ENCODE peak calls at places on chromosomes 13 and 19, in six cellular contexts. One of them, this sample, is unnamed.

GRCh38 chr19:41221514-41222205 is 2.6 kb downstream of the AXL start:
- DNase-seq in astrocyte of the spinal cord: no peak
- DNase-seq in aorta: no peak
- DNase-seq in CD4-positive, CD25-positive, alpha-beta regulatory T cell: no peak
- DNase-seq in cardiac fibroblast: no peak
- DNase-seq in A549: no peak
- DNase-seq in this sample: no peak

GRCh38 chr13:64938660-64939059 is 2291.5 kb downstream of the PCDH9 start:
- DNase-seq in aorta: no peak
- DNase-seq in CD4-positive, CD25-positive, alpha-beta regulatory T cell: no peak
- DNase-seq in cardiac fibroblast: no peak
- DNase-seq in astrocyte of the spinal cord: no peak
- DNase-seq in A549: no peak
- DNase-seq in this sample: no peak

GRCh38 chr13:31200636-31200970 is 828 bp downstream of the B3GLCT start:
- DNase-seq in cardiac fibroblast: no peak
- DNase-seq in aorta: peak
- DNase-seq in astrocyte of the spinal cord: peak
- DNase-seq in CD4-positive, CD25-positive, alpha-beta regulatory T cell: no peak
- DNase-seq in A549: peak
- DNase-seq in this sample: no peak

GRCh38 chr19:6161271-6161850 is 25.9 kb downstream of the ACSBG2 start:
- DNase-seq in cardiac fibroblast: no peak
- DNase-seq in astrocyte of the spinal cord: no peak
- DNase-seq in aorta: no peak
- DNase-seq in CD4-positive, CD25-positive, alpha-beta regulatory T cell: peak
- DNase-seq in A549: peak
- DNase-seq in this sample: no peak

GRCh38 chr13:30725331-30726085 is 9.8 kb upstream of the ALOX5AP start:
- DNase-seq in cardiac fibroblast: peak
- DNase-seq in A549: no peak
- DNase-seq in aorta: no peak
- DNase-seq in astrocyte of the spinal cord: peak
- DNase-seq in CD4-positive, CD25-positive, alpha-beta regulatory T cell: no peak
- DNase-seq in this sample: no peak

GRCh38 chr19:58328999-58329398 is 2.2 kb downstream of the ZSCAN22 start:
- DNase-seq in cardiac fibroblast: no peak
- DNase-seq in astrocyte of the spinal cord: no peak
- DNase-seq in aorta: peak
- DNase-seq in A549: peak
- DNase-seq in CD4-positive, CD25-positive, alpha-beta regulatory T cell: peak
- DNase-seq in this sample: no peak

GRCh38 chr19:41575998-41576397 is at the start of gene CEACAM21:
- DNase-seq in cardiac fibroblast: no peak
- DNase-seq in CD4-positive, CD25-positive, alpha-beta regulatory T cell: peak
- DNase-seq in A549: no peak
- DNase-seq in aorta: no peak
- DNase-seq in astrocyte of the spinal cord: no peak
- DNase-seq in this sample: no peak

GRCh38 chr13:64723735-64724134 is 2506.4 kb downstream of the PCDH9 start:
- DNase-seq in cardiac fibroblast: peak
- DNase-seq in astrocyte of the spinal cord: peak
- DNase-seq in CD4-positive, CD25-positive, alpha-beta regulatory T cell: no peak
- DNase-seq in A549: peak
- DNase-seq in aorta: no peak
- DNase-seq in this sample: peak

GRCh38 chr19:16458391-16459128 is 13.2 kb downstream of the EPS15L1 start:
- DNase-seq in astrocyte of the spinal cord: no peak
- DNase-seq in aorta: no peak
- DNase-seq in cardiac fibroblast: no peak
- DNase-seq in A549: no peak
- DNase-seq in CD4-positive, CD25-positive, alpha-beta regulatory T cell: no peak
- DNase-seq in this sample: no peak

GRCh38 chr19:2303209-2303798 is 4.7 kb downstream of the LINGO3 start:
- DNase-seq in A549: no peak
- DNase-seq in astrocyte of the spinal cord: no peak
- DNase-seq in cardiac fibroblast: no peak
- DNase-seq in aorta: no peak
- DNase-seq in CD4-positive, CD25-positive, alpha-beta regulatory T cell: no peak
- DNase-seq in this sample: no peak

GRCh38 chr19:42201489-42202289 is 15.8 kb downstream of the DEDD2 start:
- DNase-seq in astrocyte of the spinal cord: no peak
- DNase-seq in aorta: peak
- DNase-seq in A549: no peak
- DNase-seq in cardiac fibroblast: no peak
- DNase-seq in CD4-positive, CD25-positive, alpha-beta regulatory T cell: peak
- DNase-seq in this sample: no peak

GRCh38 chr19:41265376-41266153 is 1.4 kb downstream of the HNRNPUL1 start:
- DNase-seq in astrocyte of the spinal cord: peak
- DNase-seq in aorta: no peak
- DNase-seq in cardiac fibroblast: peak
- DNase-seq in CD4-positive, CD25-positive, alpha-beta regulatory T cell: no peak
- DNase-seq in A549: peak
- DNase-seq in this sample: no peak

GRCh38 chr19:2333027-2333806 is 4.7 kb downstream of the SPPL2B start:
- DNase-seq in cardiac fibroblast: no peak
- DNase-seq in aorta: no peak
- DNase-seq in CD4-positive, CD25-positive, alpha-beta regulatory T cell: no peak
- DNase-seq in astrocyte of the spinal cord: no peak
- DNase-seq in A549: no peak
- DNase-seq in this sample: no peak

GRCh38 chr13:29754486-29754806 is 96.0 kb downstream of the UBL3 start:
- DNase-seq in A549: peak
- DNase-seq in CD4-positive, CD25-positive, alpha-beta regulatory T cell: peak
- DNase-seq in aorta: no peak
- DNase-seq in cardiac fibroblast: peak
- DNase-seq in astrocyte of the spinal cord: peak
- DNase-seq in this sample: no peak

GRCh38 chr19:16496613-16496983 is 404 bp downstream of the C19orf44 start:
- DNase-seq in CD4-positive, CD25-positive, alpha-beta regulatory T cell: no peak
- DNase-seq in aorta: peak
- DNase-seq in cardiac fibroblast: peak
- DNase-seq in A549: no peak
- DNase-seq in astrocyte of the spinal cord: peak
- DNase-seq in this sample: no peak

GRCh38 chr13:90103099-90103784 is 1244.2 kb upstream of the MIR17HG start:
- DNase-seq in A549: no peak
- DNase-seq in aorta: no peak
- DNase-seq in astrocyte of the spinal cord: no peak
- DNase-seq in cardiac fibroblast: no peak
- DNase-seq in CD4-positive, CD25-positive, alpha-beta regulatory T cell: no peak
- DNase-seq in this sample: no peak

GRCh38 chr13:33109319-33109718 is 93.1 kb downstream of the KL start:
- DNase-seq in CD4-positive, CD25-positive, alpha-beta regulatory T cell: no peak
- DNase-seq in A549: no peak
- DNase-seq in cardiac fibroblast: no peak
- DNase-seq in aorta: no peak
- DNase-seq in astrocyte of the spinal cord: no peak
- DNase-seq in this sample: no peak

GRCh38 chr13:44906758-44907157 is 82.5 kb downstream of the NUFIP1 start:
- DNase-seq in CD4-positive, CD25-positive, alpha-beta regulatory T cell: no peak
- DNase-seq in aorta: no peak
- DNase-seq in astrocyte of the spinal cord: peak
- DNase-seq in A549: no peak
- DNase-seq in cardiac fibroblast: peak
- DNase-seq in this sample: no peak

GRCh38 chr13:89496478-89496877 is 1825.3 kb downstream of the SLITRK5 start:
- DNase-seq in CD4-positive, CD25-positive, alpha-beta regulatory T cell: no peak
- DNase-seq in cardiac fibroblast: no peak
- DNase-seq in astrocyte of the spinal cord: no peak
- DNase-seq in A549: no peak
- DNase-seq in aorta: no peak
- DNase-seq in this sample: no peak

GRCh38 chr13:31663880-31664585 is 75.3 kb upstream of the RXFP2 start:
- DNase-seq in A549: no peak
- DNase-seq in cardiac fibroblast: no peak
- DNase-seq in aorta: no peak
- DNase-seq in astrocyte of the spinal cord: no peak
- DNase-seq in CD4-positive, CD25-positive, alpha-beta regulatory T cell: no peak
- DNase-seq in this sample: no peak

GRCh38 chr13:24038846-24039330 is 121.6 kb upstream of the SPATA13 start:
- DNase-seq in cardiac fibroblast: no peak
- DNase-seq in CD4-positive, CD25-positive, alpha-beta regulatory T cell: no peak
- DNase-seq in A549: no peak
- DNase-seq in astrocyte of the spinal cord: peak
- DNase-seq in aorta: no peak
- DNase-seq in this sample: peak

GRCh38 chr13:75685239-75685697 is 49.1 kb downstream of the LMO7 start:
- DNase-seq in CD4-positive, CD25-positive, alpha-beta regulatory T cell: no peak
- DNase-seq in astrocyte of the spinal cord: peak
- DNase-seq in cardiac fibroblast: peak
- DNase-seq in aorta: no peak
- DNase-seq in A549: peak
- DNase-seq in this sample: peak

GRCh38 chr19:1069009-1069779 is 2.2 kb downstream of the ARHGAP45 start:
- DNase-seq in aorta: peak
- DNase-seq in astrocyte of the spinal cord: no peak
- DNase-seq in cardiac fibroblast: no peak
- DNase-seq in A549: no peak
- DNase-seq in CD4-positive, CD25-positive, alpha-beta regulatory T cell: peak
- DNase-seq in this sample: no peak

GRCh38 chr13:109361562-109361961 is 424.8 kb downstream of the IRS2 start:
- DNase-seq in CD4-positive, CD25-positive, alpha-beta regulatory T cell: no peak
- DNase-seq in astrocyte of the spinal cord: no peak
- DNase-seq in cardiac fibroblast: no peak
- DNase-seq in A549: no peak
- DNase-seq in aorta: no peak
- DNase-seq in this sample: no peak

GRCh38 chr13:107554355-107554905 is 660.9 kb downstream of the LIG4 start:
- DNase-seq in A549: no peak
- DNase-seq in cardiac fibroblast: no peak
- DNase-seq in astrocyte of the spinal cord: no peak
- DNase-seq in CD4-positive, CD25-positive, alpha-beta regulatory T cell: no peak
- DNase-seq in aorta: no peak
- DNase-seq in this sample: no peak

DNA sequence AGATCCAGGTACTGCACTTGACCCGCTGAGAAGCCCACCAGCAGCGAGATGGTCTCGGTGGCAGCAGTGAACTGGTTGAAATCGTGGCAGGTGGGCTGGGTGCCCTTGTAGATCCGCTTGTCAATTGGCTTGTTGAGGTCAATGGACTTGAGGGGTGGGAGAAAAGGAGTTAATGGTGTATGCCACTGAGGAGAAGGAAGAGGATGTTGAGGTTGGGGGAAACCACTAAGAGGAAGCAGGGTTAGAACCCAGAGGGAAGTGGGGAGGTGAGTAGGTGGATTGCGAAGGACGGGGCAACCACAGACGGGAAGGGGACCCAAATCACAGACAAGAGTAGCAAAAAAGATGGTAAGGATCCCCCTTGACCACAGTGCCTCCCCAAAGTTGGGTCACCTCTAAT is 1.7 kb downstream of the DMWD start:
- DNase-seq in aorta: no peak
- DNase-seq in CD4-positive, CD25-positive, alpha-beta regulatory T cell: peak
- DNase-seq in cardiac fibroblast: no peak
- DNase-seq in A549: no peak
- DNase-seq in astrocyte of the spinal cord: no peak
- DNase-seq in this sample: no peak
- H3K4me3 ChIP-seq in aorta: no peak
- H3K4me3 ChIP-seq in CD4-positive, CD25-positive, alpha-beta regulatory T cell: peak
- H3K4me3 ChIP-seq in cardiac fibroblast: peak
- H3K4me3 ChIP-seq in A549: peak
- H3K4me3 ChIP-seq in astrocyte of the spinal cord: no peak
- H3K4me3 ChIP-seq in this sample: peak

GRCh38 chr19:55254625-55254977 is 4.2 kb downstream of the PPP6R1 start:
- DNase-seq in aorta: no peak
- DNase-seq in CD4-positive, CD25-positive, alpha-beta regulatory T cell: no peak
- DNase-seq in astrocyte of the spinal cord: no peak
- DNase-seq in A549: no peak
- DNase-seq in cardiac fibroblast: no peak
- DNase-seq in this sample: no peak
- H3K4me3 ChIP-seq in aorta: no peak
- H3K4me3 ChIP-seq in CD4-positive, CD25-positive, alpha-beta regulatory T cell: peak
- H3K4me3 ChIP-seq in astrocyte of the spinal cord: no peak
- H3K4me3 ChIP-seq in A549: no peak
- H3K4me3 ChIP-seq in cardiac fibroblast: no peak
- H3K4me3 ChIP-seq in this sample: no peak

GRCh38 chr13:48579167-48579918 is 46.5 kb upstream of the RCBTB2 start:
- DNase-seq in A549: no peak
- DNase-seq in aorta: no peak
- DNase-seq in astrocyte of the spinal cord: no peak
- DNase-seq in cardiac fibroblast: no peak
- DNase-seq in CD4-positive, CD25-positive, alpha-beta regulatory T cell: no peak
- DNase-seq in this sample: no peak
- H3K4me3 ChIP-seq in A549: no peak
- H3K4me3 ChIP-seq in aorta: no peak
- H3K4me3 ChIP-seq in astrocyte of the spinal cord: no peak
- H3K4me3 ChIP-seq in cardiac fibroblast: no peak
- H3K4me3 ChIP-seq in CD4-positive, CD25-positive, alpha-beta regulatory T cell: no peak
- H3K4me3 ChIP-seq in this sample: no peak

GRCh38 chr13:112893570-112894422 is 75.2 kb upstream of the MCF2L start:
- DNase-seq in A549: no peak
- DNase-seq in cardiac fibroblast: peak
- DNase-seq in CD4-positive, CD25-positive, alpha-beta regulatory T cell: peak
- DNase-seq in aorta: no peak
- DNase-seq in astrocyte of the spinal cord: no peak
- DNase-seq in this sample: no peak
- H3K4me3 ChIP-seq in A549: peak
- H3K4me3 ChIP-seq in cardiac fibroblast: no peak
- H3K4me3 ChIP-seq in CD4-positive, CD25-positive, alpha-beta regulatory T cell: no peak
- H3K4me3 ChIP-seq in aorta: peak
- H3K4me3 ChIP-seq in astrocyte of the spinal cord: peak
- H3K4me3 ChIP-seq in this sample: no peak

DNA sequence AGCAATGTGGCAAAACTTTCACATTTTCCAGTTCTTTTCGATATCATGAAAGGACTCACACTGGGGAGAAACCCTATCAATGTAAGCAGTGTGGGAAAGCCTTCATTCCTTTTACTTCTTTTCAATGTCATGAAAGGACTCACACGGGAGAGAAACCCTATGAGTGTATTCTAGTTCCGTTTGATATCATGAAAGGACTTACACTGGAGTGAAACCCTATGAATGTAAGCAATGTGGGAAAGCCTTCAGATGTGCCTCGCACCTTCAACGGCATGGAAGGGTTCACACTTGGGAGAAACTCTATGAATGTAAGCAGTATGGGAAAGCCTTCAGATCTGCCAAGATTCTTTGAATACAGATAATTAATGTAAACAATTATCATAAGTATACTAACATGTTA is 14.5 kb upstream of the ZNF763 start:
- DNase-seq in astrocyte of the spinal cord: no peak
- DNase-seq in cardiac fibroblast: no peak
- DNase-seq in A549: no peak
- DNase-seq in CD4-positive, CD25-positive, alpha-beta regulatory T cell: no peak
- DNase-seq in aorta: no peak
- DNase-seq in this sample: no peak
- H3K4me3 ChIP-seq in astrocyte of the spinal cord: no peak
- H3K4me3 ChIP-seq in cardiac fibroblast: no peak
- H3K4me3 ChIP-seq in A549: no peak
- H3K4me3 ChIP-seq in CD4-positive, CD25-positive, alpha-beta regulatory T cell: peak
- H3K4me3 ChIP-seq in aorta: no peak
- H3K4me3 ChIP-seq in this sample: no peak

GRCh38 chr13:113110852-113111315 is 5.3 kb downstream of the F7 start:
- DNase-seq in astrocyte of the spinal cord: no peak
- DNase-seq in CD4-positive, CD25-positive, alpha-beta regulatory T cell: no peak
- DNase-seq in cardiac fibroblast: no peak
- DNase-seq in aorta: peak
- DNase-seq in A549: no peak
- DNase-seq in this sample: no peak
- H3K4me3 ChIP-seq in astrocyte of the spinal cord: no peak
- H3K4me3 ChIP-seq in CD4-positive, CD25-positive, alpha-beta regulatory T cell: no peak
- H3K4me3 ChIP-seq in cardiac fibroblast: no peak
- H3K4me3 ChIP-seq in aorta: peak
- H3K4me3 ChIP-seq in A549: no peak
- H3K4me3 ChIP-seq in this sample: no peak